ENCODE peak calls at places on chromosomes 7 and 10, in six cellular contexts. Q is thyroid gland, P is right lobe of liver, Z is stomach, W is HCT116, H is testis. G is an unnamed sample.

GRCh38 chr10:71985542-71986250 is 21.5 kb downstream of the CHST3 start:
- DNase-seq in Q (peak; percentile 69), P (peak; percentile 12), Z (no peak), W (no peak), H (no peak), G (peak; percentile 70)

GRCh38 chr10:71548494-71548846 is 151.8 kb downstream of the CDH23 start:
- DNase-seq in Q (no peak), P (no peak), Z (no peak), W (no peak), H (no peak), G (no peak)

GRCh38 chr10:112716924-112717348 is 233.1 kb upstream of the TCF7L2 start:
- DNase-seq in Q (no peak), P (no peak), Z (peak; percentile 55), W (peak; percentile 75), H (no peak), G (no peak)

GRCh38 chr7:53542164-53542563 is 506.7 kb downstream of the POM121L12 start:
- DNase-seq in Q (no peak), P (no peak), Z (no peak), W (no peak), H (no peak), G (no peak)

GRCh38 chr10:110818311-110819257 is 53.1 kb upstream of the PDCD4 start:
- DNase-seq in Q (peak; percentile 94), P (no peak), Z (peak; percentile 92), W (no peak), H (no peak), G (no peak)

GRCh38 chr10:103708627-103709288 is 146.6 kb downstream of the SH3PXD2A start:
- DNase-seq in Q (no peak), P (no peak), Z (no peak), W (no peak), H (no peak), G (no peak)

GRCh38 chr7:97731736-97732370 is at the start of gene TAC1:
- DNase-seq in Q (no peak), P (no peak), Z (no peak), W (no peak), H (peak; percentile 18), G (no peak)

GRCh38 chr10:112000466-112000865 is 183.1 kb downstream of the GPAM start:
- DNase-seq in Q (no peak), P (no peak), Z (no peak), W (no peak), H (peak; percentile 28), G (no peak)

GRCh38 chr7:73560035-73560835 is 2.7 kb upstream of the BCL7B start:
- DNase-seq in Q (no peak), P (no peak), Z (no peak), W (no peak), H (no peak), G (no peak)

GRCh38 chr7:119963654-119964053 is 309.3 kb upstream of the KCND2 start:
- DNase-seq in Q (no peak), P (no peak), Z (no peak), W (no peak), H (no peak), G (no peak)

GRCh38 chr10:35270100-35270499 is 66.2 kb upstream of the CCNY start:
- DNase-seq in Q (no peak), P (no peak), Z (no peak), W (no peak), H (no peak), G (no peak)

GRCh38 chr10:4807803-4808507 is 18.1 kb upstream of the AKR1E2 start:
- DNase-seq in Q (no peak), P (no peak), Z (no peak), W (no peak), H (no peak), G (no peak)

GRCh38 chr7:24290004-24290641 is 6.1 kb downstream of the NPY start:
- DNase-seq in Q (peak; percentile 38), P (no peak), Z (no peak), W (peak; percentile 76), H (peak; percentile 37), G (no peak)

GRCh38 chr10:11483189-11484148 is 128.0 kb downstream of the USP6NL start:
- DNase-seq in Q (no peak), P (no peak), Z (no peak), W (no peak), H (no peak), G (no peak)

GRCh38 chr7:47778153-47778661 is 170.1 kb downstream of the PKD1L1 start:
- DNase-seq in Q (no peak), P (no peak), Z (no peak), W (no peak), H (no peak), G (no peak)

GRCh38 chr7:19919156-19920085 is 146.0 kb upstream of the TMEM196 start:
- DNase-seq in Q (no peak), P (no peak), Z (no peak), W (no peak), H (no peak), G (no peak)

GRCh38 chr10:31154996-31155395 is 123.3 kb upstream of the ZNF438 start:
- DNase-seq in Q (no peak), P (no peak), Z (no peak), W (no peak), H (no peak), G (no peak)

GRCh38 chr10:98088186-98088971 is 46.1 kb upstream of the R3HCC1L start:
- DNase-seq in Q (peak; percentile 2), P (no peak), Z (no peak), W (no peak), H (no peak), G (no peak)

GRCh38 chr10:76282122-76283030 is 851.0 kb downstream of the LRMDA start:
- DNase-seq in Q (no peak), P (no peak), Z (peak; percentile 29), W (no peak), H (no peak), G (no peak)

GRCh38 chr7:64887756-64888508 is 15.1 kb upstream of the ZNF273 start:
- DNase-seq in Q (peak; percentile 43), P (no peak), Z (peak; percentile 28), W (no peak), H (peak; percentile 70), G (no peak)

GRCh38 chr7:136058561-136058960 is 81.4 kb upstream of the MTPN start:
- DNase-seq in Q (no peak), P (no peak), Z (no peak), W (no peak), H (no peak), G (no peak)

DNA sequence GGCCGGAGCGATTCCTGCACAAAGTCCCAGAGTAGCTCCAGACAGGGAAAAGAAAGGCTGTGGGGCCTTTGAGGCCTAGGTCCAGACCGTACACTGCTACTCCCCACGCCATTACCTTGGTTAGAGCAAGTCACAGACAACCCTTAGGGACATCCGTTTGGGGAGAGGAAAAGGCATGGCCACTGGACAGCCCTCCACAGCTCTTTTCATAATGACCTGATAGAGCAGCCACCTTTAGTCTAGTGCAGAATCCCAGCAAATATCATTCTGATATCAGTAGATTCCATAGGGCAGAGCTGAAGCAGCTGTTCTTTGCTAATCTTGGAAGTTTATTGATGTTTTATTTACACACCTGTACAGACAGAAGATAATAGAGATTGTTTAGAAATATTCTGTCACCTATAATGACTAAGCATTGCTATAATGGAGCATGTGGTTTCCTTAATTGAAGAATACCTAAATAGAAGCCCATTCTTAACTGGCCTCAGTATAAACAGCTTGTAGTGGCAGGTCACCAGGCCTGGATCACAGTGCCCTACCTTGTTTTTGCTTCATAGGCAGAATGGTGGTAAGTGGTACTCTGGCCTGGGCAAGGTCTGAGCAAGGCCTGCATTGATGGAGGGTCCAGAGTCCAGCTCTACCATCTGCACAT is 27.9 kb downstream of the OGDH start:
- DNase-seq in Q (no peak), P (no peak), Z (peak; percentile 41), W (no peak), H (no peak), G (no peak)
- TF ChIP-seq POLR2A in Q (no peak), P (no peak), Z (no peak), W (no peak), H (no peak), G (no peak)

DNA sequence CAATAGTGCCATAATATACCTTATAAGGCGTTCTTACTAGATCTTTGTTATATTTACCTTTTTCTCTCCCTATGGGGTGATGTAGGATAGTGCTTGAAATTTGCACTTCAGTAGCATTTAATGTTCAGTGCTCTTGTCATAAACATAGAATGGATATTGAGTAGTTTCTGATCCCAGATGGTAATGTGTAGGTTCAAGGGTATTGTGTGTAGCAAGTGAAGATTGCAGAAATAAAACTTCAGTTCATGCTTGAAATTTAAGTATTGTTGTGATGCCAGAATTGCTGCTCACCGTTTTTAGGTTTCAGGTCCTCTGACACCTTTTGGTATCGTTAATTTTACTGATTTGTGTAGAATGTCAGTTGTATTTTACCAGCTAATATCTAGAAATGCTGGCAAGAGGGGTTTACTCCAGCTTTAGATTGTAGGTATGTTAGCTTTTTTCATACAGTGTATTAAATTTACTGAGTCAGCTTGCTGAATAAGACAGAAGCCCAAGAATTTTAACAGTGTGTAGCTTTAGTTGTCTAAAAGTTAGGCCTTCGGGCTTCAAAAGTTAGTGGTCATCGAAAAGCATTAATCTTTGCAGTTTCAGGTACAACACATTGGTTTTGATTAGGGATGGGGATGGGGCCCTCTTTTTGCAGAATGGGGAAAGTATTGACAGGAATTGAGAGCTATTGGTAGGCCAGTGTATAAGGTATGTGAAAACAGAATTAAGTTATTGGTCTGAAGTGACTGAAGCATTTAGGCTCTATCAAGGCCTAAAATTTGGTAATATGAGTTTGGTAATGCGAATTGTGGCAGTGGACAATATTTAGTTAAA is 2.0 kb downstream of the PTEN start:
- DNase-seq in Q (no peak), P (no peak), Z (no peak), W (no peak), H (no peak), G (no peak)
- H3K27ac ChIP-seq in Q (peak overlapping the region; percentile 93), P (peak overlapping the region; percentile 97), Z (peak overlapping the region; percentile 95), W (no peak overlapping the region), H (peak overlapping the region; percentile 87), G (peak overlapping the region; percentile 98)

GRCh38 chr10:100287756-100288155 is 1.3 kb upstream of the BLOC1S2 start:
- DNase-seq in Q (no peak), P (no peak), Z (no peak), W (no peak), H (no peak), G (no peak)

GRCh38 chr10:100282907-100283306 is 3.6 kb downstream of the BLOC1S2 start:
- DNase-seq in Q (no peak), P (no peak), Z (no peak), W (no peak), H (no peak), G (no peak)

GRCh38 chr10:100291356-100291755 is 4.9 kb upstream of the BLOC1S2 start:
- DNase-seq in Q (no peak), P (no peak), Z (no peak), W (no peak), H (no peak), G (no peak)

GRCh38 chr10:100286051-100287033 is at the start of gene BLOC1S2:
- DNase-seq in Q (peak; percentile 81), P (peak; percentile 91), Z (peak; percentile 84), W (peak; percentile 75), H (peak; percentile 85), G (peak; percentile 69)
- TF ChIP-seq POLR2A in Q (peak; percentile 20), P (peak; percentile 91), Z (no peak), W (peak; percentile 88), H (no peak), G (peak; percentile 61)

GRCh38 chr7:71886066-71886465 is 526.1 kb downstream of the CALN1 start:
- DNase-seq in Q (no peak), P (no peak), Z (no peak), W (no peak), H (no peak), G (no peak)
- H3K27ac ChIP-seq in Q (no peak overlapping the region), P (no peak overlapping the region), Z (no peak overlapping the region), W (no peak overlapping the region), H (no peak overlapping the region), G (no peak overlapping the region)

G was measured in tibial nerve.